ENCODE peak calls at places on chromosomes 12 and 14, in five cellular contexts. K is OCI-LY7, M is mammary epithelial cell, G is A172, J is omental fat pad. D is an unnamed sample.

GRCh38 chr14:20782280-20782890 is 1.3 kb downstream of the RNASE6 start:
- DNase-seq in K (peak; percentile 52), M (no peak), G (no peak), J (no peak), D (no peak)

GRCh38 chr14:71130491-71131179 is 223.4 kb downstream of the PCNX1 start:
- DNase-seq in K (peak; percentile 35), M (peak; percentile 27), G (peak; percentile 90), J (no peak), D (peak; percentile 79)

GRCh38 chr12:62304560-62304959 is 44.4 kb downstream of the USP15 start:
- DNase-seq in K (no peak), M (no peak), G (no peak), J (no peak), D (no peak)

GRCh38 chr12:68040450-68041075 is 51.3 kb downstream of the IFNG-AS1 start:
- DNase-seq in K (peak; percentile 68), M (peak; percentile 70), G (peak; percentile 74), J (peak; percentile 52), D (peak; percentile 82)

GRCh38 chr12:18653465-18653864 is 84.3 kb downstream of the PLCZ1 start:
- DNase-seq in K (no peak), M (no peak), G (no peak), J (no peak), D (no peak)

GRCh38 chr14:90632868-90633267 is 183.4 kb downstream of the TTC7B start:
- DNase-seq in K (no peak), M (no peak), G (no peak), J (no peak), D (no peak)

GRCh38 chr12:106197906-106198623 is 49.8 kb downstream of the CKAP4 start:
- DNase-seq in K (no peak), M (no peak), G (no peak), J (no peak), D (no peak)

GRCh38 chr12:41205070-41205715 is 17.1 kb downstream of the PDZRN4 start:
- DNase-seq in K (no peak), M (no peak), G (peak; percentile 14), J (no peak), D (no peak)

GRCh38 chr12:110005319-110005973 is 6.2 kb downstream of the ANKRD13A start:
- DNase-seq in K (peak; percentile 66), M (no peak), G (no peak), J (no peak), D (no peak)

GRCh38 chr12:42284876-42285275 is 41.0 kb downstream of the ZCRB1 start:
- DNase-seq in K (no peak), M (no peak), G (no peak), J (no peak), D (no peak)

GRCh38 chr12:125329239-125330238 is 264.3 kb downstream of the AACS start:
- DNase-seq in K (no peak), M (no peak), G (no peak), J (no peak), D (no peak)

GRCh38 chr14:90870950-90871604 is 54.8 kb upstream of the TTC7B start:
- DNase-seq in K (no peak), M (peak; percentile 72), G (no peak), J (no peak), D (no peak)

GRCh38 chr14:101355284-101355683 is 206.0 kb upstream of the DIO3 start:
- DNase-seq in K (no peak), M (no peak), G (no peak), J (no peak), D (no peak)

GRCh38 chr12:87511371-87511770 is 517.8 kb downstream of the C12orf50 start:
- DNase-seq in K (no peak), M (peak; percentile 29), G (peak; percentile 12), J (no peak), D (peak; percentile 9)

GRCh38 chr12:46657416-46658411 is 168.1 kb downstream of the SLC38A4 start:
- DNase-seq in K (no peak), M (no peak), G (no peak), J (no peak), D (peak; percentile 50)

GRCh38 chr14:37842106-37842505 is 246.7 kb downstream of the TTC6 start:
- DNase-seq in K (no peak), M (no peak), G (no peak), J (no peak), D (no peak)

GRCh38 chr12:1640630-1641234 is 11.7 kb downstream of the WNT5B start:
- DNase-seq in K (no peak), M (no peak), G (no peak), J (no peak), D (no peak)

GRCh38 chr12:11576104-11576503 is 73.4 kb upstream of the ETV6 start:
- DNase-seq in K (no peak), M (peak; percentile 94), G (peak; percentile 32), J (no peak), D (no peak)

GRCh38 chr14:42523656-42524055 is 917.0 kb downstream of the LRFN5 start:
- DNase-seq in K (no peak), M (no peak), G (no peak), J (no peak), D (no peak)